ENCODE peak calls at places on chromosome 4, in four cellular contexts. N is hepatocyte, C is foreskin fibroblast, O is fibroblast of the conjunctiva. W is an unnamed sample.

GRCh38 chr4:150315175-150315574 is 236.9 kb downstream of the DCLK2 start:
- DNase-seq in N (no peak), C (no peak), O (no peak), W (no peak)

GRCh38 chr4:145289403-145290076 is 109.2 kb upstream of the OTUD4 start:
- DNase-seq in N (no peak), C (peak; percentile 75), O (no peak), W (peak; percentile 46)

GRCh38 chr4:64781737-64782326 is 372.6 kb upstream of the TECRL start:
- DNase-seq in N (peak; percentile 39), C (peak; percentile 11), O (peak; percentile 14), W (no peak)

GRCh38 chr4:169305651-169306050 is 34.9 kb upstream of the SH3RF1 start:
- DNase-seq in N (no peak), C (no peak), O (no peak), W (no peak)

GRCh38 chr4:138241281-138242075 is 671 bp downstream of the SLC7A11 start:
- DNase-seq in N (peak; percentile 42), C (peak; percentile 65), O (no peak), W (no peak)

GRCh38 chr4:73948990-73949706 is 32.7 kb downstream of the PF4 start:
- DNase-seq in N (no peak), C (no peak), O (no peak), W (no peak)

GRCh38 chr4:105619193-105619931 is 66.9 kb downstream of the ARHGEF38 start:
- DNase-seq in N (peak; percentile 30), C (no peak), O (no peak), W (no peak)

GRCh38 chr4:41744572-41745291 is 3.8 kb downstream of the PHOX2B start:
- DNase-seq in N (no peak), C (no peak), O (no peak), W (no peak)

GRCh38 chr4:11765849-11766453 is 337.3 kb upstream of the HS3ST1 start:
- DNase-seq in N (peak; percentile 66), C (peak; percentile 63), O (no peak), W (no peak)

GRCh38 chr4:116387942-116388474 is 697.4 kb downstream of the TRAM1L1 start:
- DNase-seq in N (no peak), C (no peak), O (no peak), W (no peak)

GRCh38 chr4:169404959-169405358 is 134.2 kb upstream of the SH3RF1 start:
- DNase-seq in N (no peak), C (peak; percentile 70), O (no peak), W (no peak)

GRCh38 chr4:125828316-125828715 is 513.6 kb downstream of the FAT4 start:
- DNase-seq in N (no peak), C (no peak), O (no peak), W (no peak)

GRCh38 chr4:179465131-179465797 is 2023.0 kb upstream of the AGA start:
- DNase-seq in N (no peak), C (no peak), O (no peak), W (no peak)

GRCh38 chr4:83486457-83487129 is 1.7 kb upstream of the ABRAXAS1 start:
- DNase-seq in N (no peak), C (no peak), O (no peak), W (no peak)

GRCh38 chr4:159269956-159270355 is 167.1 kb downstream of the RAPGEF2 start:
- DNase-seq in N (no peak), C (no peak), O (no peak), W (no peak)

GRCh38 chr4:121711263-121712000 is 14.7 kb upstream of the ANXA5 start:
- DNase-seq in N (peak; percentile 92), C (peak; percentile 99), O (peak; percentile 89), W (peak; percentile 86)

GRCh38 chr4:185238261-185238681 is 28.9 kb downstream of the SNX25 start:
- DNase-seq in N (no peak), C (peak; percentile 85), O (no peak), W (peak; percentile 34)

GRCh38 chr4:128333309-128334006 is 45.8 kb upstream of the PGRMC2 start:
- DNase-seq in N (no peak), C (peak; percentile 29), O (no peak), W (no peak)

GRCh38 chr4:14566518-14566917 is 435.8 kb upstream of the CPEB2 start:
- DNase-seq in N (no peak), C (peak; percentile 25), O (no peak), W (no peak)

GRCh38 chr4:80500593-80500992 is 165.1 kb downstream of the CFAP299 start:
- DNase-seq in N (no peak), C (peak; percentile 27), O (no peak), W (peak; percentile 20)

GRCh38 chr4:5858020-5858769 is 34.7 kb downstream of the CRMP1 start:
- DNase-seq in N (no peak), C (no peak), O (no peak), W (no peak)

GRCh38 chr4:56049428-56050212 is 100.9 kb downstream of the CEP135 start:
- DNase-seq in N (peak; percentile 56), C (peak; percentile 50), O (no peak), W (no peak)

GRCh38 chr4:97507587-97508245 is 635.6 kb downstream of the STPG2 start:
- DNase-seq in N (no peak), C (no peak), O (no peak), W (no peak)

GRCh38 chr4:71189471-71189870 is 149.3 kb upstream of the SLC4A4 start:
- DNase-seq in N (no peak), C (no peak), O (no peak), W (no peak)

GRCh38 chr4:38310446-38311043 is 350.3 kb downstream of the PTTG2 start:
- DNase-seq in N (no peak), C (no peak), O (no peak), W (no peak)

GRCh38 chr4:128649575-128650205 is 159.8 kb upstream of the JADE1 start:
- DNase-seq in N (peak; percentile 76), C (peak; percentile 79), O (no peak), W (no peak)

GRCh38 chr4:77788990-77789389 is 30.2 kb downstream of the CNOT6L start:
- DNase-seq in N (no peak), C (no peak), O (no peak), W (no peak)

GRCh38 chr4:71709961-71710360 is 73.9 kb downstream of the GC start:
- DNase-seq in N (no peak), C (no peak), O (no peak), W (no peak)

GRCh38 chr4:83929550-83929949 is 393.6 kb downstream of the GPAT3 start:
- DNase-seq in N (no peak), C (no peak), O (no peak), W (no peak)

GRCh38 chr4:38241541-38241940 is 281.3 kb downstream of the PTTG2 start:
- DNase-seq in N (no peak), C (no peak), O (no peak), W (no peak)

GRCh38 chr4:602559-602942 is 22.8 kb upstream of the PDE6B start:
- DNase-seq in N (peak; percentile 79), C (peak; percentile 46), O (no peak), W (no peak)